ENCODE peak calls at places on chromosomes 3 and 15, in nine cellular contexts. X is A549, O is upper lobe of left lung, Y is psoas muscle, D is K562, K is stomach, V is testis, L is mesenchymal stem cell, C is HepG2. M is an unnamed sample.

GRCh38 chr3:59660376-59660775 is 610.6 kb upstream of the CFAP20DC start:
- DNase-seq in Y (no peak), D (no peak), L (peak), V (no peak), C (no peak), O (no peak), K (peak), X (peak), M (no peak)

GRCh38 chr3:123459867-123460266 is 11.0 kb upstream of the ADCY5 start:
- DNase-seq in D (no peak), O (no peak), K (no peak), L (no peak), V (no peak), X (no peak), C (no peak), Y (peak), M (no peak)

GRCh38 chr15:36951747-36952247 is 148.6 kb downstream of the MEIS2 start:
- DNase-seq in D (no peak), O (no peak), Y (no peak), X (peak), L (peak), C (no peak), K (no peak), V (no peak), M (no peak)

GRCh38 chr3:134874737-134875413 is 79.8 kb downstream of the EPHB1 start:
- DNase-seq in O (no peak), D (no peak), X (no peak), K (no peak), V (peak), L (no peak), Y (no peak), C (peak), M (no peak)

GRCh38 chr3:189735913-189736312 is 104.7 kb downstream of the TP63 start:
- DNase-seq in Y (no peak), K (no peak), X (no peak), D (no peak), L (no peak), C (no peak), O (no peak), V (no peak), M (no peak)

GRCh38 chr3:62143843-62144450 is 229.4 kb downstream of the FEZF2 start:
- DNase-seq in L (peak), C (no peak), O (no peak), D (no peak), Y (no peak), K (no peak), X (no peak), V (no peak), M (no peak)

GRCh38 chr3:44252332-44252731 is 10.6 kb downstream of the TOPAZ1 start:
- DNase-seq in O (no peak), C (no peak), V (no peak), Y (no peak), K (no peak), L (peak), X (no peak), D (no peak), M (no peak)

GRCh38 chr3:168152149-168152548 is 56.4 kb upstream of the GOLIM4 start:
- DNase-seq in Y (no peak), V (no peak), X (no peak), K (no peak), O (no peak), D (no peak), C (no peak), L (no peak), M (no peak)

GRCh38 chr3:154122912-154123559 is 1.8 kb downstream of the ARHGEF26 start:
- DNase-seq in K (no peak), L (peak), O (no peak), X (no peak), V (peak), Y (no peak), C (peak), D (no peak), M (no peak)

GRCh38 chr15:70245932-70246622 is 148.4 kb upstream of the TLE3 start:
- DNase-seq in C (no peak), K (peak), V (no peak), X (no peak), Y (no peak), D (no peak), O (peak), L (peak), M (peak)

GRCh38 chr3:127367593-127367992 is 79.7 kb upstream of the PRR20G start:
- DNase-seq in C (no peak), Y (no peak), L (no peak), X (no peak), D (no peak), K (no peak), V (no peak), O (peak), M (no peak)

GRCh38 chr15:40782609-40783227 is 12.9 kb downstream of the C15orf62 start:
- DNase-seq in V (peak), K (peak), O (peak), D (peak), L (peak), C (peak), Y (peak), X (peak), M (peak)

GRCh38 chr3:84039091-84039490 is 919.7 kb upstream of the CADM2 start:
- DNase-seq in L (no peak), X (no peak), V (no peak), O (no peak), D (no peak), Y (no peak), K (no peak), C (no peak), M (no peak)

GRCh38 chr15:90665288-90666134 is 51.6 kb upstream of the BLM start:
- DNase-seq in C (peak), X (peak), K (peak), L (no peak), V (peak), Y (peak), O (peak), D (peak), M (peak)

GRCh38 chr15:52262364-52262763 is 33.2 kb downstream of the MYO5C start:
- DNase-seq in O (no peak), Y (no peak), D (no peak), K (no peak), C (no peak), L (peak), X (no peak), V (no peak), M (no peak)

GRCh38 chr15:100205549-100206295 is 136.1 kb downstream of the ADAMTS17 start:
- DNase-seq in Y (no peak), K (no peak), V (no peak), C (no peak), D (no peak), O (peak), X (no peak), L (no peak), M (no peak)

GRCh38 chr3:70811880-70812279 is 499.4 kb upstream of the MDFIC2 start:
- DNase-seq in V (no peak), D (no peak), K (no peak), C (no peak), O (no peak), Y (peak), X (no peak), L (peak), M (peak)

GRCh38 chr3:162998205-162998604 is 1501.6 kb downstream of the OTOL1 start:
- DNase-seq in X (no peak), K (no peak), V (no peak), L (no peak), D (no peak), C (no peak), O (no peak), Y (no peak), M (no peak)

GRCh38 chr3:62051506-62051905 is 321.8 kb downstream of the FEZF2 start:
- DNase-seq in X (peak), D (peak), Y (no peak), O (no peak), L (no peak), V (peak), C (peak), K (peak), M (no peak)

GRCh38 chr15:77029166-77030041 is 34.5 kb downstream of the PSTPIP1 start:
- DNase-seq in O (no peak), X (no peak), L (no peak), V (no peak), C (no peak), Y (peak), K (peak), D (peak), M (peak)

GRCh38 chr3:31968927-31969418 is 12.1 kb downstream of the OSBPL10 start:
- DNase-seq in X (peak), D (no peak), K (no peak), C (peak), V (no peak), O (no peak), L (peak), Y (no peak), M (no peak)

GRCh38 chr3:112619295-112619694 is 21.6 kb downstream of the CCDC80 start:
- DNase-seq in K (no peak), V (no peak), O (no peak), L (no peak), C (no peak), X (peak), Y (no peak), D (no peak), M (no peak)

GRCh38 chr3:148211725-148212124 is 486.0 kb upstream of the AGTR1 start:
- DNase-seq in D (no peak), O (no peak), Y (no peak), V (no peak), K (no peak), L (no peak), X (no peak), C (peak), M (no peak)

GRCh38 chr3:85120879-85121278 is 162.1 kb downstream of the CADM2 start:
- DNase-seq in L (no peak), C (no peak), V (no peak), K (no peak), X (no peak), Y (no peak), D (no peak), O (no peak), M (no peak)

DNA sequence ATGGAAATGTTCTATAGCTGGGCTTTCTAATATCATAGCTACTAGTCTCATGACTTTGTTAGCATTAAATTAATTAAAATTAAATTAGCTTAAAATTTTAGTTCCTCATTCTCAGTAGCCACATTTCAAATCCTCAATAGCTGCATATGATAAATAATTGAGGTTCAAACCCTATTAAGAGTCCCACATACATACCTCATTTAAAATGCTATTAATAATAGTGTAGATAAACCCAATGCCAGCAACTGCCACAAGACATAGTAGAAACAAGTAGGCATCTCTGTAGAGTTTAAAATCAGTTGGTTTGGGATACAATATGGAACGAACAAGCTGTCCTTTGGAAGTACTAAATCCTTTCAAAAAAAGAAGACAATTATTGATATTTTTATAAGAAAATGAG is 39.1 kb downstream of the ATP13A3 start:
- DNase-seq in Y (no peak), X (no peak), V (no peak), O (no peak), C (no peak), D (no peak), L (no peak), K (no peak), M (no peak)
- H3K4me3 ChIP-seq in Y (no peak), X (no peak), V (no peak), O (no peak), C (no peak), D (no peak), L (no peak), K (no peak), M (no peak)

DNA sequence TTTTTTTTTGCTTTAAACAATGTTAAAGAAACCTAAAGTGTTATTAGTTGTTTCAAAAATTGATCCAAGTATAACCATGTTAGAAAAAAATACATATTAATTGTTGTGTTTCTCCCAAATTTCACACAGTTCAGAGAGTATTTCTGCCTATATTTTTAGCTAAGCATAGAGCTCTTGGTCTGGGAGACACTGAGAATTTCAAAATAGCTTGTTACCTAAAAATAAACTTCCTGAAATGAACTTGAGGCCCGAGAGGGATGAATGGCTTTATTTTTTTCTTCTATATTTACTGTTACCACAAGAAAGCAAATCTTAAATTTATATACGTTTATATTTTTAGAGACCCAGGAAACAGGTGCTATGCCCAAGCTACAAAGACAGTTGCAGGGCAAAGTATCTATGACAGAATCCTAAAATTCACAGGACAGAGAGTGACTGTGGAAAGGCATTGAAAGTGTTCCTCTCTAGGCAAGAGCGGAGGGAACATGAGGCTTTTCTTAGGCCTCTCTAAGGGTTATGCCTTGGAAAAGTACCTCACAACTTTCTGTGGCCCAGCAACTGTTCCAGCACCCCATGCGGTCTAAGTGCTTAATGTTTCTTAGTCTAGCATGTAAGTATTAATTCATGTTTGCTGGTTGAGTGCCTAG is 36.4 kb downstream of the TGFBR2 start:
- DNase-seq in X (no peak), K (no peak), L (peak), C (no peak), Y (no peak), V (no peak), O (no peak), D (no peak), M (no peak)
- H3K27ac ChIP-seq in X (peak), K (peak), L (peak), C (no peak), Y (peak), V (no peak), O (peak), D (no peak), M (peak)

GRCh38 chr15:31392761-31393401 is 66.2 kb downstream of the KLF13 start:
- DNase-seq in D (no peak), K (peak), L (peak), C (no peak), Y (no peak), X (no peak), V (no peak), O (peak), M (no peak)
- H3K4me3 ChIP-seq in D (no peak), K (peak), L (peak), C (peak), Y (peak), X (peak), V (peak), O (peak), M (peak)

DNA sequence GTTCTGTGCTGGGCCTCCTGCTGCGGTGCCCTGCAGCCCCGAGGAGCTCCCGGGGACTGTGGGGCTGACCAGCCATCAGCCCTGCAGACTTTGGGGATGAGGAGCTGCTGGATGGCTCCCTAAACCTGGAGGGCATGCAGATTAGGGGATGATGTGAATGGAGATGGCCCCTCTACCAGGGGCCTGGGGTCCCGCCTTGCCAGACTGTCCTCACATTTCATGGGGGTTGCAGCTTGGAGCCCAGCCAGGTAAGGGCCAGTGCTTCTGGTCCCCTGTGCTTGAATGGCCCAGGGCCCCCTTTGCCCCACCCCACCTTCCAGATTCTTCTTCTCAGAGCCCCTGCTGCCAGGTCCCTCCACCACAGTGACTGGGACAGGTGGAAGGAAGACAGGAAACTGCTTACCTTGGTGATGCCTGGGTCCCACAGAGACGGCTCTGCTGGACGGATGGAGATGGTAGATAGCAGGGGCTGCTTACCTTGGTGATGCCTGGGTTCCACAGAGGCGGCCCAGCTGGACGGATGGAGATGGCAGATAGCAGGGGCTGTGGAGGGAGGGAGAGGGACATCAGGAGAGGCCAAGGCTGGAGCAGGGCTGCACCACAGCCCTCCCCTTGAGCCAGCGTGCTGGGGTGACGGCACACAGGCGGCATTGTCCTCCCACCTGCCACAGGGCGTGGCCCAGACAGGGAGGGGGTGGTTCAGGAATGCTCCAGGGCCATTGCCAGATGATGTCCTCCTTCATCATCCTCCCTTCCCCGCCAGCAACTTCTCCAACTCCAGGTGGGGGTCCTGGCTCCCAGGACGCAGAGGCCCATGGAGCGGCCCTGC is at the start of gene SPTBN5:
- DNase-seq in V (no peak), L (no peak), D (peak), C (peak), O (no peak), Y (peak), K (no peak), X (no peak), M (no peak)
- H3K27ac ChIP-seq in V (peak), L (peak), D (no peak), C (no peak), O (peak), Y (peak), K (peak), X (peak), M (peak)

DNA sequence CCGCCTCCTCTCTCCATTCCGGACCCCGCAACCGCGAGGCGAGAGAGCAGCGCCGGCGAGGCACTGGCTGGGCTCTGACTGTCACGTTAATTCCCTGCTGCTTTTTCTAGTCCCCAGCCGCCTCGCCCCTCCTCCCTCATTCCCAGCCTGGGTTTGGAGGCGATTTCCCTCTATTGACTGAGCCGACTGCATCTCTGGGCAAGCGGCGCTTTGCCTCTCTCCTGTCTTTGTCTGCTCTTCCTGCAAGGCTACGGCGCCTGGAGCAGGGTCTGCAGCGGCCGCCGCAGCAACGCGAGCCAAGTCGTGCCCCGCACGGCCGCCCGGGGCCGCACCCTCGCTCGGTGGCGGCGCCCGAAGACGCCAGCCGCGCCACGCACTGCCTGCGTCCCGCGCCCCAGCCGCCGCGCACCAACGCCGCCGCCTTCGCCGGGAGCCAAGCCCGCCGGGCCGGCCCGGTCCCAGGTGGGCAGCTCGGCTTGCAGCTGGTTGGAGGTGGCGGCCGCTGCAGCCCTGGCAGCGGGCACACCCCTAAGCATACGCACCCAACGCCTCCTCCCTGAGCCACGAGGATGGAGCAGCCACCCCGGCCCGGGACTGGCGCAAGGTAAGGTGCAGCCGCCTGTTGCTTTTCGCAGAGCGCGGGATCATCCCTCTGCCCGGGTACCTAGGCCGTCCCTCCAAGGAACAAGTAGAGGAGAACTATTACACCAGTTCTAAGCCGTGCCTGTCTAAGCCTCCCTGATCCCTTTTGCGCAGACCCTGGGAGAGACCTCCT is at the start of gene LRRC3B:
- DNase-seq in C (no peak), V (no peak), Y (peak), L (no peak), D (no peak), X (no peak), K (no peak), O (peak), M (no peak)
- H3K4me3 ChIP-seq in C (no peak), V (peak), Y (peak), L (no peak), D (no peak), X (no peak), K (peak), O (peak), M (peak)